ENCODE peak calls at places on chromosomes 3 and 15, in five cellular contexts. A is stomach, W is adrenal gland, F is tibial artery, D is PC-3. O is an unnamed sample.
A peak's percentile ranks its signal among the peaks of the same experiment; 100 is the strongest.

GRCh38 chr15:32651229-32651837 is 9.8 kb downstream of the SCG5 start:
- DNase-seq in A (peak; percentile 56), W (peak; percentile 65), D (peak; percentile 88), F (no peak), O (peak; percentile 58)

GRCh38 chr3:170178631-170179030 is 2.9 kb downstream of the PHC3 start:
- DNase-seq in W (no peak), D (no peak), A (no peak), F (no peak), O (peak; percentile 51)

GRCh38 chr3:19688767-19689166 is 245.2 kb downstream of the EFHB start:
- DNase-seq in W (no peak), F (no peak), D (no peak), A (no peak), O (no peak)

GRCh38 chr15:46489276-46489675 is 854.4 kb downstream of the SQOR start:
- DNase-seq in A (no peak), F (no peak), D (no peak), W (no peak), O (no peak)

GRCh38 chr3:123862152-123862551 is 22.0 kb downstream of the MYLK start:
- DNase-seq in D (no peak), W (no peak), A (no peak), F (no peak), O (no peak)

GRCh38 chr3:5341610-5342009 is 154.1 kb downstream of the EDEM1 start:
- DNase-seq in D (no peak), W (no peak), A (no peak), F (no peak), O (no peak)

GRCh38 chr15:99096173-99096893 is 8.5 kb upstream of the SYNM start:
- DNase-seq in A (no peak), D (no peak), F (no peak), W (no peak), O (no peak)

GRCh38 chr15:67138946-67139855 is 73.8 kb downstream of the SMAD3 start:
- DNase-seq in D (no peak), W (no peak), F (peak; percentile 32), A (no peak), O (no peak)

GRCh38 chr15:25900426-25900825 is 37.3 kb upstream of the ATP10A start:
- DNase-seq in F (no peak), A (no peak), D (no peak), W (no peak), O (no peak)
- H3K9me3 ChIP-seq in F (no peaks in the 10 kb centered on the region), A (no peaks in the 10 kb centered on the region), D (no peaks in the 10 kb centered on the region), W (no peaks in the 10 kb centered on the region), O (peaks cover 3% of the 10 kb centered on the region)

GRCh38 chr15:71153823-71154524 is 38.7 kb downstream of the THSD4 start:
- DNase-seq in F (no peak), W (no peak), A (no peak), D (peak; percentile 22), O (no peak)

GRCh38 chr15:71152542-71152941 is 37.3 kb downstream of the THSD4 start:
- DNase-seq in W (peak; percentile 61), D (no peak), F (no peak), A (no peak), O (no peak)

GRCh38 chr15:71155534-71155933 is 40.3 kb downstream of the THSD4 start:
- DNase-seq in A (no peak), D (no peak), W (no peak), F (no peak), O (no peak)

GRCh38 chr15:71151061-71151460 is 35.8 kb downstream of the THSD4 start:
- DNase-seq in W (no peak), A (no peak), F (no peak), D (no peak), O (no peak)

DNA sequence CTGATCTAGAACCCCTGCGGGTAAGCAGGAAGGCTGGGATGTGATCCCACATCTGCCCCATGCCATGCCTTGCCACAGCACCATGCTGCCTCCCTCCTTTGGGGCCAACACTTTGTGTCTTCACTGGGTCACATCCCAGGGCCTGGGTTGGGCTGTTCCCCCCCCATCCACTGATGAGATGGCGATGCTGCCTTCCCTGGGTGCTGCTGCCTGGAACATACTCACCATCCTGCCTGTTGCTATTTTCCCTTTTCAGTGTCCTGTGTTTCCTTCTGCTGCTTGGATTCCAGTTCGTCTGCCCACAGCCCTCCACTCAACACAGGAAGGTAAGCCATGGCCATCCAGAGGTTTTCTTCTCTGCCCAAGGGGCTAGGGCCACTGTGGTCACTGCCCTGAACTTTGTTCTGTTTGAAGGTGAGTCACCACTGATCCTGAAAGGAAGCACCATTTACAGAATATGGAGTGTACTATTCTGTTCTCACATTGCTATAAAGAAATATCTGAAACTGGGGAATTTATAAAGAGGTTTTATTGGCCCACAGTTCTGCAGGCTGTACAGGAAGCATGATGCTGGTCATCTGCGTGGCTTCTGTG is 39.4 kb downstream of the THSD4 start:
- DNase-seq in F (no peak), A (no peak), D (no peak), W (no peak), O (peak; percentile 35)
- H3K4me3 ChIP-seq in F (no peak overlapping the region), A (no peak overlapping the region), D (no peak overlapping the region), W (no peak overlapping the region), O (no peak overlapping the region)

DNA sequence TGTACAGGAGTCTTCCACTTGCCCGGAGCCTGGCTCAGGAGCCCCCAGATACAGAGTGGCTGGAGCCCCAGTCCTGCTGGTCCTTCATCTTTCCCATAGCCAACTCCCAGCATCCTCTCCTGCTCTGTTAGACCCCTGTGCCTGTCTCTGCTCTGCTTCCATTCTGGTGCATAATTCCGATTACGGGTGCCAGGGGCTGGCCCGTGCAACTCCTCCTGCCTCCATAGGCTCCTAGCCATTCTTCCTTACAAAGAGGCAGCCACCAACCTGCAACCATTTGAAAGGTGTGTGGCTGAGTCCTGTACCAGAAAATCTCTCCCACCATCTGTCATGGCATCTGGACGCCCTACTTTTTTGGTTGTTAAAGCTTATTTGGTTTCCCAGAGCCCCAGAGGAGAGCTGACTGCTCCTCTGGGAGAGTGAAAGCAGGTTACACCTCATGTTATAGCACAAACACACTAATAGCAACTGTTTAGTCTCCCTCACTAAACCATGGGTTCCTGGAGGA is 5.2 kb upstream of the RAD18 start:
- DNase-seq in W (no peak), A (no peak), F (no peak), D (no peak), O (peak; percentile 32)
- H3K4me1 ChIP-seq in W (no peaks in the 10 kb centered on the region), A (peaks cover 14% of the 10 kb centered on the region), F (no peaks in the 10 kb centered on the region), D (peaks cover 25% of the 10 kb centered on the region), O (no peaks in the 10 kb centered on the region)

DNA sequence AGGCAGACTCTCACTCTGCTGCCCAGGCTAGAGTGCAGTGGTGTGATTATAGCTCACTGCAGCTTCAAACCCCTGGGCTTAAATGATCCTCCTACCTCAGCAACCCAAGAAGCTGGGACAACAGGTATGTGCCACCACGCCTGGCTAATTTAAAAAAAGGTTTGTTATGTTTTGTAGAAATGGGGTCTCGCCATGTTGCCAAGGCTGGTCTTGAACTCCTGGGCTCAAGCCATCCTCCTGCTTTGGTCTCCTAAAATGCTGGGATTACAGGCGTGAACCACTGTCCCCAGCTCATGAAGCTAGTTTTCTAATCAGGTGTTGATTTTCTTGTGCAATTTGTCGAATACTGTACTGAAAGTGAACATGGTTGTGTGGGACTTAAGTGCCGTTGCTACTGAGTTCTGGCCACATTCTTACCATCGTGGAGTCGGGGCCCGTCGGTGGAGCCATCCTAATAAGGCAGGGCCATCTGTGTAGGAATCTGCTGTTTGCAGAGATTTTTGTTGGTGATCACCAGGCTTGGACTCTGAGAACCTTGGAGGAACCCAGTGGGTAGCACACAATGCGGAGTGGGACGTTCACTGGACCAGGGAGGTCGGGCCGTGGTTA is 193.2 kb downstream of the GOLGA6L6 start:
- DNase-seq in A (no peak), W (no peak), D (no peak), F (no peak), O (no peak)
- H3K9me3 ChIP-seq in A (no peaks in the 10 kb centered on the region), W (no peaks in the 10 kb centered on the region), D (peaks cover 38% of the 10 kb centered on the region), F (peaks cover 14% of the 10 kb centered on the region), O (peaks cover 9% of the 10 kb centered on the region)

GRCh38 chr15:40927497-40928346 is 1.4 kb upstream of the DLL4 start:
- DNase-seq in A (no peak), F (no peak), W (no peak), D (no peak), O (no peak)
- H3K4me3 ChIP-seq in A (peak overlapping the region; percentile 49), F (peak overlapping the region; percentile 50), W (no peak overlapping the region), D (peak overlapping the region; percentile 76), O (peak overlapping the region; percentile 63)

DNA sequence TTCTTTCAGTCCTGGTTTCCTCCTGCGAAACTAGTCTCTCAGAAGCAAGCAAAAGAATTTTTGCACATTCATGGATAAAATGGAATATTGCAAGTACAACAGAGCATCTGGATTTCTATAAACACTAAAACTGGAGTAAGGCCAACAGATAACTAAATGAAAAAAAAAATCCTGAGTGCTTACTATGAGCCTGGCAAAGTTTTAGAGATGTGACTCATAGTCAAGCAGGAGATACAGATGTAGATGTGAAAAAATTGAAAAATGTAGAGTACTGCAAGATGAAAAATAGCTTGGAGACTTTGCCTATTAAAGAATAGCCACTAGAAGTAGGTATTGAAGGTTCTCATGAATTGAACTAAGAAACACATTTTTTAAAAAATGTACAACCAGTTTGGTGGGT is 397.4 kb downstream of the OTOL1 start:
- DNase-seq in A (no peak), F (no peak), W (no peak), D (peak; percentile 35), O (no peak)
- H3K4me1 ChIP-seq in A (no peaks in the 10 kb centered on the region), F (no peaks in the 10 kb centered on the region), W (no peaks in the 10 kb centered on the region), D (peaks cover 25% of the 10 kb centered on the region), O (no peaks in the 10 kb centered on the region)

GRCh38 chr15:27763514-27763913 is 335.6 kb downstream of the OCA2 start:
- DNase-seq in D (no peak), W (no peak), F (no peak), A (no peak), O (no peak)
- H3K9me3 ChIP-seq in D (peaks cover 10% of the 10 kb centered on the region), W (no peaks in the 10 kb centered on the region), F (no peaks in the 10 kb centered on the region), A (no peaks in the 10 kb centered on the region), O (peaks cover 4% of the 10 kb centered on the region)

GRCh38 chr15:42741710-42742109 is 4.8 kb upstream of the CDAN1 start:
- DNase-seq in F (no peak), A (no peak), W (no peak), D (no peak), O (no peak)
- H3K4me3 ChIP-seq in F (no peak overlapping the region), A (no peak overlapping the region), W (no peak overlapping the region), D (no peak overlapping the region), O (no peak overlapping the region)

DNA sequence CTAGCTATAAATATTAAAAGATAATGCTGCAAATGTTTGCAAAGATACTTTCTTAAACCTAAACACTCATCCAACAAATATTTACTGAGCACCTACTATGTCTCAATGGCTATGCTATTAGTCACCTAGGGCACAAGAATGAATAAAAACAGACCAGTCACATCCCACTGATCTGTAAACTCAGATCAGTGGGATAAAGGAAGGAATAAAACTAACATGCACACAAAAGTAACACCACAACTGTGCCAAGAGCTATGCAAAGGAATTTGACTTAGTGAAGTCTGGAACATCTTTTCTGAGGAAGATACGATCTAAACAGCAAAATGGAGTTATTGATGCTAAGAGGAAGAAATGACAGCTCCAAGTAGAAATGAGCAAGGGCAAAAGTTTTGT is 56.6 kb downstream of the CBLB start:
- DNase-seq in W (no peak), F (no peak), D (peak; percentile 90), A (no peak), O (no peak)
- H3K4me1 ChIP-seq in W (no peaks in the 10 kb centered on the region), F (no peaks in the 10 kb centered on the region), D (peaks cover 44% of the 10 kb centered on the region), A (peaks cover 30% of the 10 kb centered on the region), O (no peaks in the 10 kb centered on the region)